ENCODE peak calls at places on chromosomes 1 and 21, in five cellular contexts. V is body of pancreas, A is Peyer's patch, E is mesothelial cell of epicardium, W is cardiac fibroblast. R is an unnamed sample.

GRCh38 chr1:59272507-59272906 is 24.4 kb upstream of the FGGY start:
- DNase-seq in E (no peak), A (no peak), V (no peak), W (peak), R (no peak)

GRCh38 chr1:5514519-5515183 is 477.6 kb downstream of the NPHP4 start:
- DNase-seq in V (peak), E (peak), W (peak), A (peak), R (peak)

GRCh38 chr1:147171399-147172167 is 687 bp downstream of the PRKAB2 start:
- DNase-seq in W (no peak), V (no peak), E (no peak), A (no peak), R (no peak)

GRCh38 chr1:33260435-33260980 is 4.2 kb downstream of the ZNF362 start:
- DNase-seq in E (no peak), W (no peak), V (no peak), A (no peak), R (no peak)

GRCh38 chr1:29931477-29932175 is 695.3 kb downstream of the PTPRU start:
- DNase-seq in W (no peak), V (no peak), E (no peak), A (no peak), R (no peak)

GRCh38 chr1:83028467-83028866 is 970.5 kb downstream of the TTLL7 start:
- DNase-seq in W (no peak), A (no peak), E (no peak), V (no peak), R (no peak)

GRCh38 chr1:42971848-42972291 is 13.2 kb upstream of the SLC2A1 start:
- DNase-seq in V (no peak), W (peak), A (peak), E (no peak), R (no peak)

GRCh38 chr1:85495556-85495955 is 30.6 kb upstream of the DDAH1 start:
- DNase-seq in E (no peak), V (peak), A (peak), W (no peak), R (no peak)

GRCh38 chr1:38789498-38790169 is 69.9 kb downstream of the RRAGC start:
- DNase-seq in A (no peak), W (peak), E (no peak), V (no peak), R (peak)

GRCh38 chr1:6385673-6386191 is 7.8 kb downstream of the ACOT7 start:
- DNase-seq in W (peak), V (no peak), A (no peak), E (no peak), R (no peak)

GRCh38 chr1:219898375-219898774 is 30.0 kb downstream of the SLC30A10 start:
- DNase-seq in V (no peak), E (no peak), A (no peak), W (no peak), R (no peak)

GRCh38 chr1:7536891-7537591 is 234.1 kb upstream of the VAMP3 start:
- DNase-seq in A (peak), V (no peak), W (no peak), E (no peak), R (no peak)

GRCh38 chr1:11752359-11753208 is 9.4 kb upstream of the C1orf167 start:
- DNase-seq in W (no peak), V (no peak), E (no peak), A (no peak), R (no peak)

GRCh38 chr1:214946615-214947014 is 135.9 kb upstream of the KCNK2 start:
- DNase-seq in V (no peak), A (no peak), W (no peak), E (no peak), R (no peak)

GRCh38 chr1:92792340-92792782 is 7.5 kb upstream of the EVI5 start:
- DNase-seq in V (no peak), W (no peak), E (no peak), A (no peak), R (no peak)

GRCh38 chr1:207890136-207890738 is 20.7 kb downstream of the CD34 start:
- DNase-seq in A (no peak), V (peak), W (peak), E (no peak), R (no peak)

GRCh38 chr1:162471290-162471853 is 26.2 kb upstream of the UHMK1 start:
- DNase-seq in A (no peak), W (no peak), E (no peak), V (no peak), R (no peak)

GRCh38 chr21:27298465-27298864 is 331.6 kb upstream of the ADAMTS5 start:
- DNase-seq in W (no peak), E (no peak), A (no peak), V (no peak), R (no peak)

GRCh38 chr1:9721606-9722377 is 70.3 kb downstream of the PIK3CD start:
- DNase-seq in V (no peak), A (no peak), E (peak), W (peak), R (no peak)

GRCh38 chr1:28144203-28145135 is 32.0 kb downstream of the PTAFR start:
- DNase-seq in A (no peak), V (no peak), E (no peak), W (peak), R (no peak)

GRCh38 chr1:231116741-231117140 is 45.1 kb upstream of the TRIM67 start:
- DNase-seq in W (no peak), A (no peak), E (no peak), V (no peak), R (no peak)

GRCh38 chr21:44477131-44477530 is 21.8 kb downstream of the LRRC3 start:
- DNase-seq in V (no peak), E (no peak), A (no peak), W (no peak), R (no peak)

GRCh38 chr1:241336335-241336734 is 20.7 kb downstream of the RGS7 start:
- DNase-seq in V (no peak), E (no peak), W (no peak), A (no peak), R (no peak)

GRCh38 chr1:160768295-160768657 is 27.7 kb upstream of the LY9 start:
- DNase-seq in A (no peak), E (no peak), W (peak), V (no peak), R (no peak)

GRCh38 chr1:244056602-244057001 is 5.5 kb downstream of the ZBTB18 start:
- DNase-seq in W (no peak), V (no peak), E (no peak), A (no peak), R (no peak)

GRCh38 chr1:2862441-2863148 is 61.1 kb upstream of the TTC34 start:
- DNase-seq in E (no peak), V (no peak), W (no peak), A (no peak), R (no peak)

GRCh38 chr1:237386362-237387143 is 344.6 kb downstream of the RYR2 start:
- DNase-seq in E (no peak), W (peak), V (no peak), A (no peak), R (no peak)

DNA sequence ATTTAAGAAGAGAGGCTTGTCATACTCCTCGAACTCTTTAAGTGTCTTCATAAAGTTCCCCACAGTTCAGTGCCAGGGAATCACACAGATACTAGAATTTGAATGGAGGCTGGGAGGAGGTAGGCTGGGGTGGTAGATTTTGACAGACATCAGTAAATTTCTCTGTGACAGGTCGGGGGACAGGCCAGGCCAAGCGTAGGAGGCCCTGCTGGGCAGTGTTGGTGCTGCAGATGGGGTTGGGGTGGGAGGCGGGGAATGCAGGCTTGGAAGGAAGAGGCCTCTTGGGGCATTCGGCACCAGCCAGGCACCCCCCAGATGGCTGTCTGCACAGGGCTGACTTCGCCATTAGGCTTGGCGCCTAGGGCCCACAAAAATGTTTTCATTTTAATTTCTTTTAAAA is 84.0 kb downstream of the MAN1C1 start:
- DNase-seq in E (no peak), W (peak), V (no peak), A (no peak), R (no peak)
- TF ChIP-seq CTCF in E (no peak), W (peak), V (no peak), A (no peak), R (peak)

DNA sequence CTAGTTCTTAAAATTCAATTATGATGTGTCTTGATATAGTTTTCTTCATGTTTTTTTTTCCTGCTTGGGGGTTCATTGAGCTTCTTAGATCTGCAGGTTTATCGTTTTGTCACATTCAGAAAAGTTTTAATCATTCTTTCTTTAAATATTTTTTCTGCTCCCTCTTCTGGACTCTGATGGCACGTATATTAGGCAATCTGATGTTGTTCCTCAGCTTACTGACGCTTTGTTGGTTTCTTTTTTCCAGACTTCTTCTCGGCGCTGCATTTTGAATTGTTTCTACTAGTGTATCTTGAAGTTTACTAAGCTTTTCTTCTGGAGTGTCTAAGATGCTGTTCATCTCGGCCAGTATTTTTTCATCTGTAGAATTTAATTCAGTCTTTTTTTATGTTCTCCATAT is 44.8 kb upstream of the FMOD start:
- DNase-seq in W (no peak), V (no peak), E (no peak), A (no peak), R (no peak)
- TF ChIP-seq CTCF in W (no peak), V (no peak), E (no peak), A (no peak), R (no peak)

GRCh38 chr1:235557495-235557894 is 53.2 kb upstream of the B3GALNT2 start:
- DNase-seq in E (no peak), W (no peak), A (no peak), V (no peak), R (no peak)
- TF ChIP-seq CTCF in E (no peak), W (no peak), A (peak), V (no peak), R (peak)

GRCh38 chr1:233656700-233657099 is 42.8 kb downstream of the KCNK1 start:
- DNase-seq in A (no peak), V (no peak), E (no peak), W (no peak), R (no peak)

GRCh38 chr1:233655433-233655844 is 41.5 kb downstream of the KCNK1 start:
- DNase-seq in A (no peak), E (no peak), W (no peak), V (no peak), R (no peak)

GRCh38 chr1:233654667-233655432 is 40.9 kb downstream of the KCNK1 start:
- DNase-seq in A (no peak), W (no peak), E (no peak), V (no peak), R (no peak)

GRCh38 chr1:233657466-233657865 is 43.6 kb downstream of the KCNK1 start:
- DNase-seq in V (no peak), W (no peak), A (no peak), E (no peak), R (no peak)

DNA sequence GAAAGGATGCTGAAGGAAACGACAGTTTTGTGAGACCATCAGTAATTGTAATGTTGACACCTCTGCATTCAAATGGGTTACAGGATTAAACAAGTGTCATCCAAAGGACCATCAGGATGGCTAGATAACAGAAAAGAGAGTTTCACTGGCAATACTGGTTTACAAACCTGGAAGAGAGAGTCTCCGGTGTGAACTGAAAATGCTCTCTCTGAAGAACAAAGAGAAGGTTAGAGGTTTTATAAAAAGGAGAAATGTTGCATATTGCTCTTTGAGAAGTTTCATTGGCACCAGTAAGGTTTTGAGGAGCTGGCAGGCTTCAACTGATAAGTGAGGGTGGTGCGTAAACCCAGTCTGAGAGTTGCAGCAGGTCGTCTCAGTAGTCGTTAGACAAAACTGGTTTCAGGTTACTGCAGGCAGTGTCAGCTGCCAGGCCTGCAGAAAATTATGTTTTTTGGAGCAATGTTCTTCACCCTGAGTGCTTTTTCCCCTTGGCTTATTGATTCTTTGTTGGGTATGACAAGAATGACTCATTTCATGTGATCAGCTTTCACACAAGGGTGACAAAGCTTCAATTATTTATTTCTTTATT is 42.2 kb downstream of the KCNK1 start:
- DNase-seq in W (no peak), V (no peak), E (no peak), A (no peak), R (no peak)
- TF ChIP-seq CTCF in W (no peak), V (no peak), E (no peak), A (no peak), R (no peak)

GRCh38 chr21:41953831-41954653 is at the start of gene C2CD2:
- DNase-seq in A (peak), V (peak), E (peak), W (peak), R (no peak)
- TF ChIP-seq CTCF in A (no peak), V (no peak), E (no peak), W (no peak), R (no peak)

GRCh38 chr1:63843884-63844283 is 70.1 kb downstream of the ROR1 start:
- DNase-seq in A (no peak), W (no peak), V (no peak), E (no peak), R (no peak)
- TF ChIP-seq CTCF in A (no peak), W (no peak), V (no peak), E (no peak), R (no peak)

GRCh38 chr1:168343566-168343965 is 62.9 kb downstream of the TBX19 start:
- DNase-seq in W (no peak), E (no peak), A (no peak), V (no peak), R (no peak)
- TF ChIP-seq CTCF in W (no peak), E (no peak), A (no peak), V (no peak), R (no peak)

GRCh38 chr1:40059292-40059959 is 18.9 kb downstream of the CAP1 start:
- DNase-seq in V (no peak), W (peak), E (no peak), A (no peak), R (no peak)
- TF ChIP-seq CTCF in V (no peak), W (peak), E (no peak), A (no peak), R (no peak)

GRCh38 chr1:156691665-156692408 is 13.5 kb downstream of the CRABP2 start:
- DNase-seq in E (no peak), V (no peak), A (peak), W (no peak), R (no peak)
- TF ChIP-seq CTCF in E (no peak), V (no peak), A (no peak), W (no peak), R (peak)

GRCh38 chr21:22561946-22562345 is 1563.7 kb downstream of the NCAM2 start:
- DNase-seq in V (no peak), A (no peak), W (no peak), E (no peak), R (no peak)
- TF ChIP-seq CTCF in V (no peak), A (no peak), W (no peak), E (no peak), R (no peak)